ENCODE peak calls at places on chromosomes 16 and 17, in five cellular contexts. One of them, this sample, is unnamed.

GRCh38 chr16:66927918-66928649 is 2.7 kb upstream of the RRAD start:
- DNase-seq in OCI-LY7: no peak
- DNase-seq in neural progenitor cell: no peak
- DNase-seq in GM23248: peak
- DNase-seq in SK-N-SH: no peak
- DNase-seq in this sample: no peak

GRCh38 chr17:2057130-2057713 is 2.3 kb downstream of the HIC1 start:
- DNase-seq in OCI-LY7: no peak
- DNase-seq in neural progenitor cell: peak
- DNase-seq in GM23248: no peak
- DNase-seq in SK-N-SH: no peak
- DNase-seq in this sample: peak

GRCh38 chr17:57861737-57862409 is 12.0 kb upstream of the MRPS23 start:
- DNase-seq in OCI-LY7: no peak
- DNase-seq in neural progenitor cell: peak
- DNase-seq in GM23248: peak
- DNase-seq in SK-N-SH: peak
- DNase-seq in this sample: peak

GRCh38 chr17:76623271-76624146 is 20.0 kb downstream of the ST6GALNAC1 start:
- DNase-seq in OCI-LY7: peak
- DNase-seq in neural progenitor cell: peak
- DNase-seq in GM23248: peak
- DNase-seq in SK-N-SH: peak
- DNase-seq in this sample: peak

GRCh38 chr17:5249615-5250014 is 15.0 kb upstream of the SCIMP start:
- DNase-seq in OCI-LY7: peak
- DNase-seq in neural progenitor cell: peak
- DNase-seq in GM23248: peak
- DNase-seq in SK-N-SH: peak
- DNase-seq in this sample: peak

GRCh38 chr16:50744911-50745310 is 3.0 kb downstream of the CYLD start:
- DNase-seq in OCI-LY7: no peak
- DNase-seq in neural progenitor cell: no peak
- DNase-seq in GM23248: peak
- DNase-seq in SK-N-SH: no peak
- DNase-seq in this sample: no peak

GRCh38 chr16:26645629-26646028 is 421.1 kb upstream of the C16orf82 start:
- DNase-seq in OCI-LY7: peak
- DNase-seq in neural progenitor cell: peak
- DNase-seq in GM23248: peak
- DNase-seq in SK-N-SH: peak
- DNase-seq in this sample: peak

GRCh38 chr16:50736448-50736847 is 5.4 kb upstream of the CYLD start:
- DNase-seq in OCI-LY7: no peak
- DNase-seq in neural progenitor cell: no peak
- DNase-seq in GM23248: no peak
- DNase-seq in SK-N-SH: no peak
- DNase-seq in this sample: no peak

GRCh38 chr16:49513040-49513439 is 139.4 kb downstream of the C16orf78 start:
- DNase-seq in OCI-LY7: peak
- DNase-seq in neural progenitor cell: peak
- DNase-seq in GM23248: peak
- DNase-seq in SK-N-SH: peak
- DNase-seq in this sample: peak

GRCh38 chr16:85975421-85976100 is 76.6 kb downstream of the IRF8 start:
- DNase-seq in OCI-LY7: no peak
- DNase-seq in neural progenitor cell: no peak
- DNase-seq in GM23248: no peak
- DNase-seq in SK-N-SH: no peak
- DNase-seq in this sample: peak

GRCh38 chr17:50028207-50029120 is 27.4 kb upstream of the ITGA3 start:
- DNase-seq in OCI-LY7: no peak
- DNase-seq in neural progenitor cell: peak
- DNase-seq in GM23248: peak
- DNase-seq in SK-N-SH: peak
- DNase-seq in this sample: peak

GRCh38 chr16:30775131-30775380 is 11.9 kb downstream of the ZNF629 start:
- DNase-seq in OCI-LY7: no peak
- DNase-seq in neural progenitor cell: no peak
- DNase-seq in GM23248: no peak
- DNase-seq in SK-N-SH: no peak
- DNase-seq in this sample: no peak
- H3K4me3 ChIP-seq in OCI-LY7: no peak
- H3K4me3 ChIP-seq in neural progenitor cell: peak
- H3K4me3 ChIP-seq in GM23248: peak
- H3K4me3 ChIP-seq in SK-N-SH: peak
- H3K4me3 ChIP-seq in this sample: peak

GRCh38 chr17:17959520-17960361 is 12.5 kb downstream of the TOM1L2 start:
- DNase-seq in OCI-LY7: no peak
- DNase-seq in neural progenitor cell: no peak
- DNase-seq in GM23248: peak
- DNase-seq in SK-N-SH: no peak
- DNase-seq in this sample: no peak
- H3K4me2 ChIP-seq in OCI-LY7: peak
- H3K4me2 ChIP-seq in neural progenitor cell: peak
- H3K4me2 ChIP-seq in GM23248: peak
- H3K4me2 ChIP-seq in SK-N-SH: peak
- H3K4me2 ChIP-seq in this sample: no peak

GRCh38 chr16:53147500-53148065 is 92.8 kb downstream of the CHD9 start:
- DNase-seq in OCI-LY7: no peak
- DNase-seq in neural progenitor cell: no peak
- DNase-seq in GM23248: no peak
- DNase-seq in SK-N-SH: no peak
- DNase-seq in this sample: no peak

DNA sequence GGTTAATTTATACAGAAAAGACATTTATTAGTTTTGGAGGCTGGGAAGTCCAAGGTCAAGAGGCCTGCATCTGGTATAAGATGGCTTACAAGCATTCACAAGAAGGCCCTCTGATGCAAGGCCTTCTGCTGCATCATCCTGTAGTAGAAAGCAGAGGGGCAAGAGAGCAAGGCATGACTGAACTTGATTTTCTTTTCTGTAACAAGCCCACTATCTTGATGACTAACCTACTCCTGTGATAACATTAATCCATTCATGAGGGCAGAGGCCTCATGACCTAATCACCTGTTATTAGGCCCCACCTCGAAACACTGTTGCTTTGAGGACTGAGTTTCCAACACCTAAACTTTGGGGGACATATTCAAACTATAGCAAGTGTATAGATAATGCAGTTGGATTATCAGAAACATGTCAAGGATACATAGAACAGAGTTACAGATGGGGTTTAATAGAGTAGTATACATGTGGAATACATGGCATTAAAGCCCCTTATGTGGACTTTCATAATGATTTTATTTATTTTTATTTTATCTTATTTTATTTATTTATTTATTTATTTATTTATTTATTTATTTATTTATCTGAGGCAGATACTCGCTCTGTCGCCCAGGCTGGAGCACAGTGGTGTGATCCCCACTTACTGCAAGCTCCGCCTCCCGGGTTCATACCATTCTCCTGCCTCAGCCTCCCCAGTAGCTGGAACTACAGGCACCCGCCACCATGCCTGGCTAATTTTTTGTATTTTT is 88.2 kb downstream of the CHD9 start:
- DNase-seq in OCI-LY7: no peak
- DNase-seq in neural progenitor cell: no peak
- DNase-seq in GM23248: peak
- DNase-seq in SK-N-SH: no peak
- DNase-seq in this sample: no peak
- TF ChIP-seq EZH2phosphoT487 in OCI-LY7: no peak
- TF ChIP-seq EZH2phosphoT487 in neural progenitor cell: no peak
- TF ChIP-seq EZH2phosphoT487 in GM23248: no peak
- TF ChIP-seq EZH2phosphoT487 in SK-N-SH: no peak
- TF ChIP-seq EZH2phosphoT487 in this sample: no peak

DNA sequence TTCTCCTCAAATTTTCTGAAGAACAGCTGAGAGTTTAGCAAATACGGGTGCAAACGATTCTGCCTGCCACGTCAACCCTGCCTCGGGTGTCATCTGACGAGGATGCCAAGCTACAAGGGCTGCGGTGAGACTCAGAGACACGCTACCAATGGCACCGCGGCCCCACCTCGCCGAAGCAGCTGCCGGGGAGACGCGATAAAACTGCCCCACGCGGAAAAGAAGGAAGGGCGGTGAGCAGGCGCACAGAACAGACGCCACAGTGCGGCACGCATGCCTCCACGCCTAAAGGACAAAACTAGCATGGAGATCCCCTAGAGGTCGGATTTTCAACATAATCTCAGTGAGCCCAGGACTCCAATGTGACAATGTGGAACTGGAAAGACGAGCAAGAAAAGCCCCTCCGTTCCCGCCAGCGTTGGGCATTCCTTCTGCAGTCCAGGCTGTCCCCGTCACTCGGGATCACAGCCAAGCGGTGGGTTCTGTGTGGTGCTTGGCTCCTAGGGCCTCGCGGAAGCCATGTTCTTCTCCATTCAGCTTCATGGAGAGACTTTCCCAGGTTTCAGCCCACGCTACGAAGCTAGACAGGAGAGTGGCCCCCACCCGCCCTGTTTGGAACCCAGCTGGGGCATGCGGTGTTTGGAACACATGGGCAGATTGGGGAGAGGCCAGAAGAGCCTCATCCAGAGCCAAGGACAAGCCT is 5.9 kb downstream of the LMF1 start:
- DNase-seq in OCI-LY7: no peak
- DNase-seq in neural progenitor cell: no peak
- DNase-seq in GM23248: no peak
- DNase-seq in SK-N-SH: no peak
- DNase-seq in this sample: no peak
- H3K4me3 ChIP-seq in OCI-LY7: no peak
- H3K4me3 ChIP-seq in neural progenitor cell: no peak
- H3K4me3 ChIP-seq in GM23248: no peak
- H3K4me3 ChIP-seq in SK-N-SH: no peak
- H3K4me3 ChIP-seq in this sample: no peak

GRCh38 chr17:48254896-48255295 is 147.3 kb downstream of the SNX11 start:
- DNase-seq in OCI-LY7: no peak
- DNase-seq in neural progenitor cell: no peak
- DNase-seq in GM23248: peak
- DNase-seq in SK-N-SH: no peak
- DNase-seq in this sample: peak

GRCh38 chr17:48258317-48258716 is 150.8 kb downstream of the SNX11 start:
- DNase-seq in OCI-LY7: no peak
- DNase-seq in neural progenitor cell: no peak
- DNase-seq in GM23248: no peak
- DNase-seq in SK-N-SH: no peak
- DNase-seq in this sample: no peak

GRCh38 chr17:48262982-48263586 is 155.5 kb downstream of the SNX11 start:
- DNase-seq in OCI-LY7: peak
- DNase-seq in neural progenitor cell: no peak
- DNase-seq in GM23248: peak
- DNase-seq in SK-N-SH: no peak
- DNase-seq in this sample: no peak

GRCh38 chr17:48261297-48261880 is 153.8 kb downstream of the SNX11 start:
- DNase-seq in OCI-LY7: peak
- DNase-seq in neural progenitor cell: peak
- DNase-seq in GM23248: peak
- DNase-seq in SK-N-SH: peak
- DNase-seq in this sample: peak

DNA sequence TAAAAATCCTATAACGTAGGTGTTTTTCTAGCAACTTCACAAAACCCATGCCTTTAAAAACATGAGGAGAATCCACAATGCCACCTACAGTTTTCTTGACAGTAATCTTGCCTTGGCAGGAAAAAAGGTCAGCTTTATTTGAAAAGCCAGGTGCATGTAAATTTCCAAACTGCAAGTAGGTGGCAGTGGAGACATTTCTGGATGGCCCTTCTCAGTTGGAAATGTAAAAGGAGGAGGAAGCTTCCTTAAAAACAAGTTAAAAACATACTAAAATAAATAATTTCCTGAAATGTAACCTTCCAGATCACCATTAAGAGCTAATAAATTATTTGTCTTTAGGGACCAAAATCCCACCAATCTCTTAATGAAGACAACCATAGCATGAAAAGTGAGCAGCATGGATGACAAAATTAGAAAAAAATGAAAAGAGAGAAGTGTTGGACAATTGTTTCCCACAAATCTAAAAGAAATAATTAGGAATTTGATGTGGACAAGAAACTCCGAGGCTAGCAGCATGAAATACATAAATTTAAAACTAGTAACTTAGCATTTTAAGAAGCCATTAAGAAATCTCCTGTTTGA is 152.2 kb downstream of the SNX11 start:
- DNase-seq in OCI-LY7: peak
- DNase-seq in neural progenitor cell: peak
- DNase-seq in GM23248: peak
- DNase-seq in SK-N-SH: no peak
- DNase-seq in this sample: peak
- H3K4me2 ChIP-seq in OCI-LY7: no peak
- H3K4me2 ChIP-seq in neural progenitor cell: no peak
- H3K4me2 ChIP-seq in GM23248: no peak
- H3K4me2 ChIP-seq in SK-N-SH: no peak
- H3K4me2 ChIP-seq in this sample: no peak

DNA sequence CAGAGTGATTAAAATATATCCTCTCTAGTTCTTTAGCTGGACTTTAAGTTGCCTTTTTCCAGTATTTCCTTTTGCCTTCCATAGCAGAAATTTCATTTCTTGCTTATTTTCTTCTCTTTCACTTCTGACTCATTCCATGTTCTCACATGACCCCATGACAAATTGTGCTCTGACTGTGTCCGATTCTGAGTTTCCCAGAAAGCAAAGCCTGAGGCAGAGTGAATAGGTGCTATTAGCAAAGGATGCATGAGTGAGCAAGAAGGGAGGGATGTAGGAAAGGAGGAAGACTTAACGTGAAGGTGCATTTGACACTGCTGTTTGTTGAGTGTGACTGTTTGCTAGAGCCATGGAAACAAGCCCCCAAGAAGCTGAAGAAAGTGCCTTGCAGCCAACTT is 82.6 kb upstream of the CNTNAP4 start:
- DNase-seq in OCI-LY7: no peak
- DNase-seq in neural progenitor cell: no peak
- DNase-seq in GM23248: peak
- DNase-seq in SK-N-SH: no peak
- DNase-seq in this sample: no peak
- TF ChIP-seq EZH2phosphoT487 in OCI-LY7: no peak
- TF ChIP-seq EZH2phosphoT487 in neural progenitor cell: no peak
- TF ChIP-seq EZH2phosphoT487 in GM23248: no peak
- TF ChIP-seq EZH2phosphoT487 in SK-N-SH: no peak
- TF ChIP-seq EZH2phosphoT487 in this sample: no peak